ENCODE peak calls at places on chromosome 10, in six cellular contexts. U, J, N, Y, W and Q are unnamed samples.

GRCh38 chr10:61342817-61343572 is 110.2 kb downstream of the TMEM26 start:
- DNase-seq in U (no peak), J (no peak), N (no peak), Y (no peak), W (no peak), Q (no peak)

GRCh38 chr10:59880976-59881510 is 25.3 kb downstream of the CCDC6 start:
- DNase-seq in U (no peak), J (peak), N (peak), Y (no peak), W (no peak), Q (no peak)

GRCh38 chr10:100346351-100346764 is 675 bp upstream of the SCD start:
- DNase-seq in U (peak), J (peak), N (peak), Y (peak), W (peak), Q (peak)

GRCh38 chr10:102208311-102209035 is 17.6 kb upstream of the ELOVL3 start:
- DNase-seq in U (no peak), J (no peak), N (no peak), Y (no peak), W (no peak), Q (no peak)

GRCh38 chr10:117461766-117462423 is 80.7 kb upstream of the EMX2 start:
- DNase-seq in U (peak), J (no peak), N (no peak), Y (no peak), W (no peak), Q (no peak)

GRCh38 chr10:44245601-44245938 is 139.3 kb downstream of the CXCL12 start:
- DNase-seq in U (peak), J (no peak), N (no peak), Y (peak), W (no peak), Q (no peak)

GRCh38 chr10:73247509-73248258 is 629 bp upstream of the DNAJC9 start:
- DNase-seq in U (no peak), J (no peak), N (no peak), Y (no peak), W (no peak), Q (no peak)

GRCh38 chr10:117980216-117980615 is 66.5 kb downstream of the RAB11FIP2 start:
- DNase-seq in U (peak), J (no peak), N (no peak), Y (no peak), W (no peak), Q (no peak)

GRCh38 chr10:124588736-124589451 is 127.3 kb downstream of the LHPP start:
- DNase-seq in U (no peak), J (peak), N (no peak), Y (peak), W (no peak), Q (no peak)

GRCh38 chr10:66519616-66520015 is 406.2 kb upstream of the LRRTM3 start:
- DNase-seq in U (no peak), J (no peak), N (no peak), Y (no peak), W (no peak), Q (no peak)

GRCh38 chr10:15099886-15100285 is 2.7 kb downstream of the RPP38 start:
- DNase-seq in U (no peak), J (no peak), N (no peak), Y (no peak), W (no peak), Q (no peak)

GRCh38 chr10:102814456-102814871 is 22.7 kb downstream of the CYP17A1 start:
- DNase-seq in U (no peak), J (peak), N (no peak), Y (peak), W (no peak), Q (no peak)

GRCh38 chr10:117555863-117556262 is 13.3 kb downstream of the EMX2 start:
- DNase-seq in U (no peak), J (no peak), N (no peak), Y (no peak), W (no peak), Q (no peak)

GRCh38 chr10:26480909-26481703 is 43.0 kb downstream of the APBB1IP start:
- DNase-seq in U (no peak), J (no peak), N (no peak), Y (no peak), W (no peak), Q (no peak)

GRCh38 chr10:6050801-6051445 is 11.2 kb downstream of the IL2RA start:
- DNase-seq in U (peak), J (peak), N (peak), Y (peak), W (no peak), Q (no peak)

GRCh38 chr10:110609592-110609991 is 34.5 kb upstream of the RBM20 start:
- DNase-seq in U (peak), J (no peak), N (no peak), Y (no peak), W (no peak), Q (no peak)

GRCh38 chr10:96122824-96123223 is 7.3 kb upstream of the ZNF518A start:
- DNase-seq in U (no peak), J (no peak), N (no peak), Y (no peak), W (no peak), Q (no peak)

GRCh38 chr10:116809528-116810500 is 39.5 kb upstream of the ENO4 start:
- DNase-seq in U (peak), J (peak), N (no peak), Y (peak), W (peak), Q (peak)

GRCh38 chr10:4532467-4532866 is 293.5 kb upstream of the AKR1E2 start:
- DNase-seq in U (no peak), J (no peak), N (no peak), Y (no peak), W (no peak), Q (no peak)
- TF ChIP-seq CTCF in U (no peak), J (no peak), N (no peak), Y (no peak), W (no peak), Q (no peak)

DNA sequence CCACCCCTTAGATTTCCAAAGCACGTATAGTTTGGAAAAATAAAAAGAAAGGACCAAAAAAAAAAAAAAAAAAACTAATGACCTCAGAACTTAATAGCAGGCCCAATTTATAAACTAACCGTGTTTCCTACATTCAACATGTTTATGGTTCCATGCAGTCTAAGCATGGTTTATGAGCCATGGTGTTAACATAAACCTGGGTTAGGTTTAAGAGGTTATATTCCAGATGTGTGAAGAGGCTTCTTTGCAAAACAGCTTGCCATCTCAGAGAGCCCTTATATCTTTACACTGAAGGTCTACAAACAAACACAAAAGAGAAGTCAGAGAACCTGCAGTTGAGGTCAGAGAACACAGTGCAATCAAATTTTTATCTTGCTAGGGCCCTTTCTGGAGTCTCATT is 15.8 kb downstream of the TMEM254 start:
- DNase-seq in U (no peak), J (no peak), N (no peak), Y (no peak), W (no peak), Q (no peak)
- TF ChIP-seq MAX in U (no peak), J (no peak), N (no peak), Y (no peak), W (no peak), Q (no peak)

GRCh38 chr10:35089641-35090161 is 440 bp downstream of the CUL2 start:
- DNase-seq in U (no peak), J (peak), N (no peak), Y (no peak), W (no peak), Q (no peak)
- TF ChIP-seq USF2 in U (no peak), J (no peak), N (no peak), Y (no peak), W (no peak), Q (no peak)

GRCh38 chr10:29663718-29664117 is 28.9 kb upstream of the SVIL start:
- DNase-seq in U (no peak), J (no peak), N (no peak), Y (no peak), W (no peak), Q (no peak)

GRCh38 chr10:29659770-29660097 is 25.0 kb upstream of the SVIL start:
- DNase-seq in U (no peak), J (no peak), N (no peak), Y (no peak), W (no peak), Q (no peak)

GRCh38 chr10:29656451-29656992 is 21.8 kb upstream of the SVIL start:
- DNase-seq in U (no peak), J (no peak), N (no peak), Y (no peak), W (no peak), Q (no peak)

GRCh38 chr10:29657719-29658274 is 23.0 kb upstream of the SVIL start:
- DNase-seq in U (no peak), J (no peak), N (no peak), Y (no peak), W (no peak), Q (no peak)

GRCh38 chr10:29658984-29659769 is 24.4 kb upstream of the SVIL start:
- DNase-seq in U (peak), J (no peak), N (peak), Y (peak), W (no peak), Q (no peak)
- TF ChIP-seq CTCF in U (no peak), J (no peak), N (no peak), Y (no peak), W (no peak), Q (no peak)